ENCODE peak calls at places on chromosomes 12 and 14, in seven cellular contexts. One of them, this sample, is unnamed.

GRCh38 chr12:124390442-124391116 is 95.7 kb downstream of the RFLNA start:
- DNase-seq in fibroblast of the aortic adventitia: peak
- DNase-seq in progenitor cell of endocrine pancreas: no peak
- DNase-seq in astrocyte: peak
- DNase-seq in HCT116: peak
- DNase-seq in HepG2: no peak
- DNase-seq in sigmoid colon: peak
- DNase-seq in this sample: no peak

GRCh38 chr12:53966070-53966384 is 6.9 kb upstream of the HOXC11 start:
- DNase-seq in astrocyte: no peak
- DNase-seq in fibroblast of the aortic adventitia: no peak
- DNase-seq in HCT116: no peak
- DNase-seq in HepG2: no peak
- DNase-seq in sigmoid colon: no peak
- DNase-seq in progenitor cell of endocrine pancreas: no peak
- DNase-seq in this sample: no peak

GRCh38 chr12:7695159-7695930 is at the start of gene GDF3:
- DNase-seq in HepG2: no peak
- DNase-seq in fibroblast of the aortic adventitia: peak
- DNase-seq in sigmoid colon: no peak
- DNase-seq in progenitor cell of endocrine pancreas: no peak
- DNase-seq in astrocyte: no peak
- DNase-seq in HCT116: no peak
- DNase-seq in this sample: no peak

GRCh38 chr14:93729993-93730392 is 58.3 kb downstream of the PRIMA1 start:
- DNase-seq in astrocyte: no peak
- DNase-seq in HepG2: no peak
- DNase-seq in fibroblast of the aortic adventitia: no peak
- DNase-seq in progenitor cell of endocrine pancreas: no peak
- DNase-seq in HCT116: peak
- DNase-seq in sigmoid colon: no peak
- DNase-seq in this sample: no peak

GRCh38 chr12:49293056-49293956 is 1.6 kb upstream of the PRPH start:
- DNase-seq in progenitor cell of endocrine pancreas: no peak
- DNase-seq in HCT116: no peak
- DNase-seq in fibroblast of the aortic adventitia: peak
- DNase-seq in sigmoid colon: peak
- DNase-seq in astrocyte: no peak
- DNase-seq in HepG2: no peak
- DNase-seq in this sample: no peak

GRCh38 chr12:69501154-69501895 is 31.1 kb downstream of the FRS2 start:
- DNase-seq in HepG2: no peak
- DNase-seq in astrocyte: peak
- DNase-seq in HCT116: no peak
- DNase-seq in sigmoid colon: no peak
- DNase-seq in fibroblast of the aortic adventitia: peak
- DNase-seq in progenitor cell of endocrine pancreas: no peak
- DNase-seq in this sample: no peak

GRCh38 chr14:57401501-57401900 is 11.1 kb downstream of the NAA30 start:
- DNase-seq in HCT116: no peak
- DNase-seq in progenitor cell of endocrine pancreas: no peak
- DNase-seq in astrocyte: no peak
- DNase-seq in HepG2: no peak
- DNase-seq in fibroblast of the aortic adventitia: no peak
- DNase-seq in sigmoid colon: no peak
- DNase-seq in this sample: no peak

GRCh38 chr14:87566986-87567385 is 426.0 kb downstream of the GALC start:
- DNase-seq in HCT116: no peak
- DNase-seq in sigmoid colon: no peak
- DNase-seq in astrocyte: peak
- DNase-seq in fibroblast of the aortic adventitia: peak
- DNase-seq in progenitor cell of endocrine pancreas: no peak
- DNase-seq in HepG2: no peak
- DNase-seq in this sample: no peak

GRCh38 chr12:4383304-4383865 is 3.9 kb upstream of the FGF23 start:
- DNase-seq in sigmoid colon: no peak
- DNase-seq in HCT116: no peak
- DNase-seq in HepG2: peak
- DNase-seq in astrocyte: no peak
- DNase-seq in fibroblast of the aortic adventitia: no peak
- DNase-seq in progenitor cell of endocrine pancreas: no peak
- DNase-seq in this sample: no peak

GRCh38 chr12:106138646-106139421 is at the start of gene NUAK1:
- DNase-seq in sigmoid colon: peak
- DNase-seq in progenitor cell of endocrine pancreas: peak
- DNase-seq in astrocyte: peak
- DNase-seq in HCT116: no peak
- DNase-seq in fibroblast of the aortic adventitia: no peak
- DNase-seq in HepG2: no peak
- DNase-seq in this sample: no peak

GRCh38 chr14:90553921-90554336 is 157.1 kb downstream of the CALM1 start:
- DNase-seq in sigmoid colon: peak
- DNase-seq in fibroblast of the aortic adventitia: no peak
- DNase-seq in HCT116: no peak
- DNase-seq in progenitor cell of endocrine pancreas: no peak
- DNase-seq in HepG2: no peak
- DNase-seq in astrocyte: no peak
- DNase-seq in this sample: no peak

GRCh38 chr14:33280646-33281045 is 342.0 kb downstream of the NPAS3 start:
- DNase-seq in HepG2: no peak
- DNase-seq in astrocyte: peak
- DNase-seq in HCT116: no peak
- DNase-seq in sigmoid colon: no peak
- DNase-seq in fibroblast of the aortic adventitia: no peak
- DNase-seq in progenitor cell of endocrine pancreas: no peak
- DNase-seq in this sample: no peak

GRCh38 chr14:91417134-91417982 is at the start of gene CCDC88C:
- DNase-seq in fibroblast of the aortic adventitia: no peak
- DNase-seq in HCT116: peak
- DNase-seq in astrocyte: no peak
- DNase-seq in progenitor cell of endocrine pancreas: peak
- DNase-seq in HepG2: peak
- DNase-seq in sigmoid colon: no peak
- DNase-seq in this sample: no peak

GRCh38 chr12:123085730-123086487 is 65.0 kb downstream of the PITPNM2 start:
- DNase-seq in HepG2: peak
- DNase-seq in progenitor cell of endocrine pancreas: no peak
- DNase-seq in fibroblast of the aortic adventitia: no peak
- DNase-seq in HCT116: peak
- DNase-seq in astrocyte: peak
- DNase-seq in sigmoid colon: no peak
- DNase-seq in this sample: no peak

GRCh38 chr12:124686001-124686884 is 118.8 kb upstream of the NCOR2 start:
- DNase-seq in fibroblast of the aortic adventitia: peak
- DNase-seq in sigmoid colon: no peak
- DNase-seq in progenitor cell of endocrine pancreas: no peak
- DNase-seq in HepG2: no peak
- DNase-seq in astrocyte: peak
- DNase-seq in HCT116: no peak
- DNase-seq in this sample: no peak

GRCh38 chr12:115394498-115395220 is 710.7 kb upstream of the TBX3 start:
- DNase-seq in fibroblast of the aortic adventitia: no peak
- DNase-seq in HepG2: peak
- DNase-seq in astrocyte: no peak
- DNase-seq in progenitor cell of endocrine pancreas: no peak
- DNase-seq in sigmoid colon: no peak
- DNase-seq in HCT116: no peak
- DNase-seq in this sample: no peak

GRCh38 chr14:93947282-93947681 is 20.1 kb downstream of the FAM181A start:
- DNase-seq in sigmoid colon: no peak
- DNase-seq in HCT116: no peak
- DNase-seq in HepG2: no peak
- DNase-seq in fibroblast of the aortic adventitia: no peak
- DNase-seq in astrocyte: no peak
- DNase-seq in progenitor cell of endocrine pancreas: no peak
- DNase-seq in this sample: no peak

GRCh38 chr12:97716356-97716755 is 253.8 kb downstream of the RMST start:
- DNase-seq in sigmoid colon: no peak
- DNase-seq in HCT116: no peak
- DNase-seq in astrocyte: no peak
- DNase-seq in HepG2: peak
- DNase-seq in fibroblast of the aortic adventitia: no peak
- DNase-seq in progenitor cell of endocrine pancreas: no peak
- DNase-seq in this sample: no peak

GRCh38 chr12:103495158-103495782 is 498 bp downstream of the C12orf42 start:
- DNase-seq in HepG2: no peak
- DNase-seq in astrocyte: no peak
- DNase-seq in HCT116: no peak
- DNase-seq in progenitor cell of endocrine pancreas: no peak
- DNase-seq in fibroblast of the aortic adventitia: no peak
- DNase-seq in sigmoid colon: no peak
- DNase-seq in this sample: no peak

GRCh38 chr14:55054098-55054497 is 2.7 kb downstream of the MAPK1IP1L start:
- DNase-seq in HCT116: no peak
- DNase-seq in sigmoid colon: no peak
- DNase-seq in fibroblast of the aortic adventitia: no peak
- DNase-seq in astrocyte: no peak
- DNase-seq in HepG2: no peak
- DNase-seq in progenitor cell of endocrine pancreas: no peak
- DNase-seq in this sample: no peak

GRCh38 chr12:131950182-131950913 is 606 bp downstream of the EP400 start:
- DNase-seq in HCT116: no peak
- DNase-seq in astrocyte: no peak
- DNase-seq in progenitor cell of endocrine pancreas: peak
- DNase-seq in fibroblast of the aortic adventitia: no peak
- DNase-seq in sigmoid colon: peak
- DNase-seq in HepG2: no peak
- DNase-seq in this sample: no peak

GRCh38 chr12:7959278-7960063 is 23.5 kb upstream of the SLC2A3 start:
- DNase-seq in progenitor cell of endocrine pancreas: no peak
- DNase-seq in HepG2: peak
- DNase-seq in sigmoid colon: no peak
- DNase-seq in fibroblast of the aortic adventitia: peak
- DNase-seq in astrocyte: no peak
- DNase-seq in HCT116: no peak
- DNase-seq in this sample: no peak

GRCh38 chr12:102876883-102877282 is 40.2 kb downstream of the PAH start:
- DNase-seq in fibroblast of the aortic adventitia: no peak
- DNase-seq in sigmoid colon: no peak
- DNase-seq in HCT116: peak
- DNase-seq in progenitor cell of endocrine pancreas: no peak
- DNase-seq in astrocyte: no peak
- DNase-seq in HepG2: no peak
- DNase-seq in this sample: no peak

GRCh38 chr14:50804181-50804721 is 26.7 kb downstream of the NIN start:
- DNase-seq in sigmoid colon: no peak
- DNase-seq in progenitor cell of endocrine pancreas: no peak
- DNase-seq in astrocyte: peak
- DNase-seq in fibroblast of the aortic adventitia: peak
- DNase-seq in HCT116: no peak
- DNase-seq in HepG2: no peak
- DNase-seq in this sample: no peak

GRCh38 chr12:121531356-121531750 is 49.5 kb downstream of the KDM2B start:
- DNase-seq in HCT116: no peak
- DNase-seq in progenitor cell of endocrine pancreas: no peak
- DNase-seq in HepG2: no peak
- DNase-seq in astrocyte: no peak
- DNase-seq in fibroblast of the aortic adventitia: no peak
- DNase-seq in sigmoid colon: no peak
- DNase-seq in this sample: no peak

GRCh38 chr14:77177623-77178185 is 3.9 kb upstream of the TMEM63C start:
- DNase-seq in fibroblast of the aortic adventitia: no peak
- DNase-seq in HepG2: no peak
- DNase-seq in astrocyte: no peak
- DNase-seq in progenitor cell of endocrine pancreas: no peak
- DNase-seq in HCT116: no peak
- DNase-seq in sigmoid colon: no peak
- DNase-seq in this sample: no peak

DNA sequence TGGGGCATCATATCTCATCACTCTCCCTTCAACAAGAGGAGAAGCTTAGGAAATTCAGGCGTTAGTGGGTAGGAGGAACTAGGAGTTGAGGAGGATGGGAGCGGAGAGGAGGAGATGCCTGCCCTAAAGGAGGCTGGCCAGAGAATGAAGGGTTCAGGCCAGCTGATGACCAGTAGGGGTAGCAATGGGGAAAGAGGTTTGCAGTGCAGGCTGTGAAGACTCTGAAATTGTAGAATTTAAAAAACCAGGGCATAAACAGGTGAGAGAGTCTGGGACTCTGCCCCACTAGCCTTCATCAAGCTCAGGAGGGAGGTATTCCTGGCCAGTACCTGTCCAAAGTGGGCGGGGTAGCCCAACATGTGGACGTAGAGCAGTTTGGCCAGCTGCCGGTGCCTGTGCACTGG is 807 bp downstream of the AP1G2 start:
- DNase-seq in progenitor cell of endocrine pancreas: no peak
- DNase-seq in astrocyte: no peak
- DNase-seq in HCT116: no peak
- DNase-seq in sigmoid colon: no peak
- DNase-seq in HepG2: no peak
- DNase-seq in fibroblast of the aortic adventitia: peak
- DNase-seq in this sample: no peak
- TF ChIP-seq CTCF in progenitor cell of endocrine pancreas: peak
- TF ChIP-seq CTCF in astrocyte: no peak
- TF ChIP-seq CTCF in HCT116: no peak
- TF ChIP-seq CTCF in sigmoid colon: no peak
- TF ChIP-seq CTCF in HepG2: peak
- TF ChIP-seq CTCF in fibroblast of the aortic adventitia: peak
- TF ChIP-seq CTCF in this sample: no peak

GRCh38 chr14:104162495-104162894 is 24.1 kb downstream of the KIF26A start:
- DNase-seq in fibroblast of the aortic adventitia: no peak
- DNase-seq in astrocyte: no peak
- DNase-seq in HepG2: no peak
- DNase-seq in sigmoid colon: no peak
- DNase-seq in HCT116: no peak
- DNase-seq in progenitor cell of endocrine pancreas: no peak
- DNase-seq in this sample: no peak
- TF ChIP-seq CTCF in fibroblast of the aortic adventitia: no peak
- TF ChIP-seq CTCF in astrocyte: no peak
- TF ChIP-seq CTCF in HepG2: no peak
- TF ChIP-seq CTCF in sigmoid colon: no peak
- TF ChIP-seq CTCF in HCT116: no peak
- TF ChIP-seq CTCF in progenitor cell of endocrine pancreas: no peak
- TF ChIP-seq CTCF in this sample: no peak

DNA sequence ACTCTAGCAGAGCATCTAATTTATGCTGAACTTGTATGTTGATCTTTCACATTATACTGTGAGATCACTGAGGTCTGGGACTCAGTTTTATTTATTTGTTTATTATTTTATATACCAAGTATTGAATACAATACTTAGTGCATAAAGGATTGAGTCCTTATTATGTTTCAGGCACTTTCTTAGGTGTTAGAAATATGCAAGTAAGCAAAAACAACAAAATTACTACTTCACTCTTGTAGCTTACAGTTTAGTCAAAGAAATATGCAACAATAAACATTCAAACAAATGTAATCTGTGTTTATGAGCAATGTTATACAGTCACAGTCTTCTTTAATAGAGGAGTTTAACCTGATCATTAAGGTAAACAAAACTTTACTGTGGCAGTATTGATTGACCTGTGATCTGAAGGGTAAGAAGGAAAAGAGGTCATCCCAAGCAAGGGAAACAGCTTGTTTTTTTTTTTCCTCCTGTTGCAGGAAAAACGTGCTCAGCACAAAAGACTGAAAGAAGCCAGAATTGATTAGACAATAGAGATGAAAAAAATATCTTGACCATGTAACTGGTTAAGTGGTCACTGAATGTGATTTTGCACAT is 990.7 kb downstream of the TRHDE start:
- DNase-seq in progenitor cell of endocrine pancreas: no peak
- DNase-seq in fibroblast of the aortic adventitia: no peak
- DNase-seq in HCT116: no peak
- DNase-seq in sigmoid colon: no peak
- DNase-seq in astrocyte: no peak
- DNase-seq in HepG2: no peak
- DNase-seq in this sample: no peak
- TF ChIP-seq CTCF in progenitor cell of endocrine pancreas: no peak
- TF ChIP-seq CTCF in fibroblast of the aortic adventitia: no peak
- TF ChIP-seq CTCF in HCT116: no peak
- TF ChIP-seq CTCF in sigmoid colon: no peak
- TF ChIP-seq CTCF in astrocyte: no peak
- TF ChIP-seq CTCF in HepG2: no peak
- TF ChIP-seq CTCF in this sample: no peak

GRCh38 chr12:130761537-130762318 is 45.6 kb upstream of the RIMBP2 start:
- DNase-seq in progenitor cell of endocrine pancreas: peak
- DNase-seq in astrocyte: peak
- DNase-seq in fibroblast of the aortic adventitia: peak
- DNase-seq in HepG2: peak
- DNase-seq in HCT116: peak
- DNase-seq in sigmoid colon: peak
- DNase-seq in this sample: no peak
- TF ChIP-seq CTCF in progenitor cell of endocrine pancreas: peak
- TF ChIP-seq CTCF in astrocyte: peak
- TF ChIP-seq CTCF in fibroblast of the aortic adventitia: peak
- TF ChIP-seq CTCF in HepG2: peak
- TF ChIP-seq CTCF in HCT116: peak
- TF ChIP-seq CTCF in sigmoid colon: no peak
- TF ChIP-seq CTCF in this sample: no peak